ENCODE peak calls at places on chromosome 10, in four cellular contexts. T is Calu3; O is activated naive CD4-positive, alpha-beta T cell treated with anti-CD3 and anti-CD28 coated beads for 36 hours; G is T-cell. P is an unnamed sample.

GRCh38 chr10:103787251-103787816 is 68.0 kb downstream of the SH3PXD2A start:
- DNase-seq in O (no peak), T (no peak), G (no peak), P (no peak)

GRCh38 chr10:90136731-90137316 is 435.4 kb downstream of the KIF20B start:
- DNase-seq in O (peak), G (no peak), T (no peak), P (no peak)

GRCh38 chr10:6595499-6595898 is 15.4 kb upstream of the PRKCQ start:
- DNase-seq in O (no peak), G (no peak), T (no peak), P (peak)

GRCh38 chr10:96578633-96579032 is 8.2 kb downstream of the TM9SF3 start:
- DNase-seq in O (no peak), G (no peak), T (peak), P (no peak)

GRCh38 chr10:78511324-78512204 is 477.9 kb downstream of the RPS24 start:
- DNase-seq in O (no peak), G (no peak), T (no peak), P (no peak)

GRCh38 chr10:78255796-78256638 is 222.4 kb downstream of the RPS24 start:
- DNase-seq in O (no peak), G (no peak), T (peak), P (no peak)

GRCh38 chr10:72328045-72328828 is 26.5 kb downstream of the DNAJB12 start:
- DNase-seq in O (peak), T (peak), G (no peak), P (no peak)

GRCh38 chr10:122422266-122422980 is 32.0 kb upstream of the ARMS2 start:
- DNase-seq in O (peak), G (peak), T (no peak), P (no peak)

GRCh38 chr10:13503745-13504463 is 24.9 kb downstream of the BEND7 start:
- DNase-seq in O (no peak), G (no peak), T (no peak), P (no peak)

GRCh38 chr10:125128397-125129075 is 31.8 kb downstream of the CTBP2 start:
- DNase-seq in G (no peak), T (no peak), O (no peak), P (no peak)